ENCODE peak calls at places on chromosomes 16 and 17, in five cellular contexts. X is HL-60, T is GM23338, N is HCT116, Z is K562. U is an unnamed sample.

GRCh38 chr16:80997139-80997798 is 9.4 kb downstream of the CMC2 start:
- DNase-seq in T (no peak), N (no peak), Z (peak; percentile 21), X (no peak), U (no peak)

GRCh38 chr17:17698371-17698770 is 17.1 kb downstream of the RAI1 start:
- DNase-seq in T (peak; percentile 79), X (no peak), Z (no peak), N (no peak), U (no peak)

GRCh38 chr17:8922923-8923322 is 42.6 kb downstream of the PIK3R5 start:
- DNase-seq in T (no peak), N (no peak), X (no peak), Z (no peak), U (no peak)

GRCh38 chr17:7989781-7990655 is 12.4 kb upstream of the GUCY2D start:
- DNase-seq in Z (peak; percentile 80), T (peak; percentile 95), X (peak; percentile 82), N (peak; percentile 63), U (no peak)

GRCh38 chr17:69103557-69104233 is 38.0 kb downstream of the ABCA6 start:
- DNase-seq in Z (peak; percentile 94), N (no peak), T (no peak), X (no peak), U (no peak)

GRCh38 chr17:78933025-78933958 is 8.1 kb upstream of the TIMP2 start:
- DNase-seq in N (peak; percentile 80), X (peak; percentile 32), Z (no peak), T (no peak), U (peak; percentile 46)

GRCh38 chr16:9114112-9114511 is 22.7 kb downstream of the HAPSTR1 start:
- DNase-seq in N (no peak), X (no peak), T (no peak), Z (no peak), U (no peak)

GRCh38 chr17:4492762-4493561 is 5.7 kb upstream of the SPNS2 start:
- DNase-seq in X (peak; percentile 16), N (no peak), T (peak; percentile 96), Z (peak; percentile 67), U (peak; percentile 73)

DNA sequence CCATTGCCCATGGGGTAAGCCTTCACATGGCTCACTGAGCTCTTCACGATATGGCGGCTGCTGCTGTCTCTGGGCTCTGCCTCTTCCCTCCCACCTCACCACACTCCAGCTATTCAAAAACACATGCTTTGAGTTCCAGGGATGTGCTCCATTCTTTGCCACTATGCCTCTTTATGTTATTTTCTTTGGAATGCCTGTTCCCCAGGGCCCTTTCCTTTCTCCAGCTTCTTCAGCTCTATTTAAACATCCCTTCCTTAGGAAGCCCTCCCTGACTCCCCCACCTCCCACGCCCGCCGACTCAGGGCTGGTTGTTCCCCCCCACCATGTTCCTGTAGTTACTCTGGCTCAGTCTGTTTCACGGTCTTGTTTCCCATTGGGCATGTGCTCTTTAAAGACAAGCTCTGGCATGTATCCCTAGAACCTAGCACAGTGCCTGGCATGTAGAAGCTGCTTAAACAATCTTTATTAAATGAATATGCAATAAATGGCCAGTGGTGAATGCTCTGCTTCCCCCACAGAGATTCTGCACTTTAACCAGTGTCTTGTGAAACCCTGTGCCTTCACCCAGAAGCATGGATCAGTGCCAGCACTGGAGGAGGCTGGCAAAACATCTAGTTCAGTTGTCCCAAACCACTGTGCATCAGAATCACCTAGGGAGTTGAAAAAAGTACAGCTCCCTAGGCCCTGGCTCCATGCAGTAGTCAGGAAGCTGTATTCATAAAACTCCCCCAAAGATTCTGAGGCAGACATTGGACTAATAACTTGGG is 6.9 kb downstream of the MYCBPAP start:
- DNase-seq in T (peak; percentile 47), X (peak; percentile 57), Z (no peak), N (no peak), U (no peak)
- TF ChIP-seq REST in T (no peak), X (no peak), Z (no peak), N (no peak), U (no peak)

DNA sequence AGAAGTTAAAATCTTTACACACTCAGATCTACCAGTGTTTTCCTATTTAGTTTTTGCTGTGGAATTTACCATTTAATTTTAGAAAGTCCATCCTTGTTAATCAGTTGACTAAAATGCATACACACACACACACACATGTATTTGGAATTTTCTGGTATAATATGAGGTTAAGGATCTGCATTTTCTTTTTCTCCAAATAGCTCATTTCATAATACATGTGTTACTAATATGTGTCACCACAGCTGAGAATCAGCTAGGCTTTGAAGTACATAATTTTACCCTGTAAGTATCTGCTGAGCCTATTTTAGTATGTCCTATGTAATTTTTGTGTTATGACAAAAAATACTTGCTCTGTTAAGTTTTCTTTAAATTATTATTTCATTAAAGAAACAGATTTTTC is 143.2 kb downstream of the PHKB start:
- DNase-seq in T (no peak), Z (no peak), X (no peak), N (no peak), U (no peak)
- H3K27me3 ChIP-seq in T (no peaks in the 10 kb centered on the region), Z (no peaks in the 10 kb centered on the region), X (no peaks in the 10 kb centered on the region), N (no peaks in the 10 kb centered on the region), U (no peaks in the 10 kb centered on the region)

GRCh38 chr16:85847036-85847435 is 47.5 kb downstream of the COX4I1 start:
- DNase-seq in N (no peak), Z (no peak), X (no peak), T (no peak), U (no peak)
- TF ChIP-seq REST in N (no peak), Z (no peak), X (no peak), T (no peak), U (no peak)

DNA sequence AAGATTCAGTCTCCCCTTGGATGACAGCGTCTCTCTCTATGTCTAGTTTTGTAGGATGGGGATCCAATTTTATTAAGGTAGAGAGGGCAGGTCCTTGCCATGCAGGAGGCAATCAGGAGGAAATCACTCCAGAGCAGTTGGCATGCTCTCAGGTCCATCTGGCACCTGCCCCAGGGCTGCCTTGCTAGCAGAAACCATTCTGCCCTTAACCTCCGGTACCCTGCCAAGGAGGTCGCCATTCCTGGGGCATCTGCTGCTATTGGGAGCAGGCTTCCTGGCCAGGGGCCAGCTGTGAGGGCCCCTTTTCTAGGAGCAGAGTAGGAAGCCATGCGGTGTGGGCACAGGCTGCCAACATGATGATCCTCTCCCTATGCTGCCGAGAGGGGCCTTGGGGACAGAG is 47.7 kb upstream of the MGAT5B start:
- DNase-seq in T (no peak), X (no peak), Z (no peak), N (no peak), U (no peak)
- H3K27me3 ChIP-seq in T (no peaks in the 10 kb centered on the region), X (no peaks in the 10 kb centered on the region), Z (peaks cover 7% of the 10 kb centered on the region), N (peaks cover 4% of the 10 kb centered on the region), U (no peaks in the 10 kb centered on the region)

DNA sequence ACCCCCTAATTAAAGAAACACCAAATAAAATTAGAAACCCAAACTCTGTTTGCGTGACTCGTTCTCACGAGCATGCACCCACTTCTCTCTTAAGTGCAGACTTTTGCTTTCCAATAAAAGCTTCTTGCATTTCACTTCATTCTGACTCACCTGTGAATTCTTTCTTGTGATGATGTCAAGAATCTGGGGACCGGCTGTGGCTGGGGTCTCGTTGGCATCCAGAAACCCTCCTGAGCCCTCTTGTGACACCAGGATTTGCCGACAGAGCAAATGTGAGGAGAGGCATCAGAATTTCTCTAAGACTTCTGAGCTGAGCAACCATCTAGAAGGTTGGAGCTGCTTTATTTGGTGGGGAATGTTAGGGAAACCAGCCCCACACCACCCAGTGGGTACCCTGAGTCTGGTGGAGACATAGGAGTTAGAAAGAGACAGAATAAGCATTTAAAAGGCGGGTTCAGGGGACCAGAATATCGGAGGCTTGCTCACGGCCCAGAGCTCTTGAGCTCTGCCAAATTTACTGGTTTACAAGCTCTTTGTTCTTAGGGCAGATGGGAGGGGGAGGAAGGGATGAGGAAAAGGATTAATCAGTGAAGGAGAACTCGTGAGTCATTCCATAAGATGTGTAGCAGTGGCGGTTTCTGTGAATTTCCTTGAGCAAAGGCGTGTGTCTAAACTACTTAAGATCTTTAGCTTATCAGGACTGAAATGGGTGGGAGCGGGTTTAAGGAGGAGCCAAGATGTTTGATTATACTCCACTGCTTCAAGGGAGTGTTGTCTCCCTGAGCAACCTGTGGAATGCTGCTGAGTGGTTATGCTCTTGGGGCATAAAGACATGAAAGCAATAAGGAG is 24.2 kb upstream of the TMC5 start:
- DNase-seq in T (no peak), N (peak; percentile 89), Z (peak; percentile 76), X (no peak), U (no peak)
- TF ChIP-seq REST in T (no peak), N (no peak), Z (no peak), X (no peak), U (no peak)

DNA sequence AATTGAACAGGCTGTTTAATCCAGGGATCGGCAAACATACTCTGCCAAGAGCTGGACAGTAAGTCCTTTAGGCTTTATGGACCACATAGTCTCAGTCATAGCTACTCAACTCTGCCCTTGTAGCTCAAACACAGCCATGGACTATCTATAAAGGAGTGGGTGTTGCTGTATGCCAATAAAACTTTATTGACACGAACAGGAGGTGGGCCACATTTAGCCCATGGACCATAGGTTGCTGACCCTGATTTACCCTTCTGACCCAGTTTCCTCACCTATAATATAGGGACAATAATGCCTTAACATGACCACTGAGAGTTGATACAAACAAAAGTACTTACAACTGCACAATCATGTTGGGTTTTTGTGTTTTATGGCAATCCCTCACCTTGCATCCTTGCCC is 257.0 kb upstream of the SDK2 start:
- DNase-seq in N (no peak), Z (no peak), X (no peak), T (no peak), U (no peak)
- H3K27me3 ChIP-seq in N (peaks cover 19% of the 10 kb centered on the region), Z (peaks cover 25% of the 10 kb centered on the region), X (peaks cover 31% of the 10 kb centered on the region), T (peaks cover 99% of the 10 kb centered on the region), U (peaks cover 18% of the 10 kb centered on the region)

U was measured in Panc1.